ENCODE peak calls at places on chromosomes 2 and 18, in five cellular contexts. J is SHP77, S is AG04450, E is mucosa of descending colon, F is GM18507. U is an unnamed sample.

GRCh38 chr2:109238580-109238979 is 109.6 kb downstream of the SH3RF3 start:
- DNase-seq in J (no peak), S (peak), E (peak), F (peak), U (no peak)

GRCh38 chr18:26089247-26090129 is 925 bp downstream of the SS18 start:
- DNase-seq in J (no peak), S (peak), E (peak), F (no peak), U (no peak)

GRCh38 chr2:18740428-18740827 is 151.1 kb upstream of the NT5C1B start:
- DNase-seq in J (no peak), S (no peak), E (no peak), F (no peak), U (no peak)

GRCh38 chr2:239394978-239395377 is 5.8 kb downstream of the HDAC4 start:
- DNase-seq in J (no peak), S (no peak), E (no peak), F (no peak), U (no peak)

GRCh38 chr2:100422320-100422719 is 4.9 kb upstream of the CHST10 start:
- DNase-seq in J (no peak), S (no peak), E (peak), F (no peak), U (no peak)

GRCh38 chr2:161905389-161906046 is 168.5 kb downstream of the DPP4 start:
- DNase-seq in J (no peak), S (no peak), E (peak), F (no peak), U (peak)

GRCh38 chr18:58308463-58308862 is 264.4 kb downstream of the NEDD4L start:
- DNase-seq in J (no peak), S (no peak), E (no peak), F (no peak), U (no peak)

GRCh38 chr2:230130668-230131364 is 62.1 kb upstream of the SLC16A14 start:
- DNase-seq in J (no peak), S (peak), E (peak), F (no peak), U (no peak)

GRCh38 chr2:197884252-197884651 is 79.9 kb downstream of the PLCL1 start:
- DNase-seq in J (no peak), S (no peak), E (no peak), F (no peak), U (no peak)

GRCh38 chr18:78670778-78671405 is 308.7 kb upstream of the SALL3 start:
- DNase-seq in J (no peak), S (no peak), E (no peak), F (no peak), U (no peak)

GRCh38 chr2:171792922-171793580 is 101.0 kb downstream of the SLC25A12 start:
- DNase-seq in J (no peak), S (no peak), E (no peak), F (no peak), U (no peak)

GRCh38 chr2:199131256-199131655 is 326.5 kb downstream of the SATB2 start:
- DNase-seq in J (no peak), S (no peak), E (no peak), F (no peak), U (no peak)

GRCh38 chr2:188598551-188598950 is 306.9 kb downstream of the GULP1 start:
- DNase-seq in J (no peak), S (no peak), E (peak), F (no peak), U (no peak)

GRCh38 chr18:49340446-49340845 is 120.0 kb downstream of the DYM start:
- DNase-seq in J (no peak), S (no peak), E (no peak), F (no peak), U (no peak)

GRCh38 chr2:173415663-173416469 is 61.2 kb downstream of the CDCA7 start:
- DNase-seq in J (no peak), S (no peak), E (no peak), F (no peak), U (no peak)

GRCh38 chr2:131016826-131017596 is 76.2 kb downstream of the FAM168B start:
- DNase-seq in J (no peak), S (no peak), E (no peak), F (no peak), U (no peak)

GRCh38 chr2:46098606-46099005 is 198.6 kb upstream of the EPAS1 start:
- DNase-seq in J (no peak), S (peak), E (no peak), F (no peak), U (no peak)

GRCh38 chr2:34161546-34161945 is 562.4 kb upstream of the FAM98A start:
- DNase-seq in J (no peak), S (no peak), E (no peak), F (no peak), U (no peak)

GRCh38 chr2:160700415-160700814 is 206.8 kb upstream of the RBMS1 start:
- DNase-seq in J (no peak), S (no peak), E (no peak), F (no peak), U (no peak)

GRCh38 chr2:228728961-228729360 is 542.1 kb downstream of the PID1 start:
- DNase-seq in J (no peak), S (no peak), E (no peak), F (no peak), U (no peak)

GRCh38 chr18:3211236-3211992 is 8.4 kb downstream of the MYOM1 start:
- DNase-seq in J (no peak), S (no peak), E (no peak), F (no peak), U (no peak)

GRCh38 chr2:204364860-204365530 is 180.3 kb upstream of the PARD3B start:
- DNase-seq in J (no peak), S (no peak), E (no peak), F (no peak), U (no peak)

GRCh38 chr2:28976584-28976983 is 4.5 kb upstream of the TOGARAM2 start:
- DNase-seq in J (no peak), S (no peak), E (no peak), F (no peak), U (no peak)

GRCh38 chr2:233225230-233226068 is 26.0 kb upstream of the ATG16L1 start:
- DNase-seq in J (no peak), S (no peak), E (no peak), F (no peak), U (no peak)

GRCh38 chr2:1602359-1603010 is 141.8 kb downstream of the PXDN start:
- DNase-seq in J (no peak), S (no peak), E (no peak), F (no peak), U (no peak)

GRCh38 chr2:53131416-53131815 is 636.2 kb upstream of the CHAC2 start:
- DNase-seq in J (no peak), S (no peak), E (no peak), F (no peak), U (no peak)

GRCh38 chr2:26735096-26735495 is 29.0 kb upstream of the SLC35F6 start:
- DNase-seq in J (no peak), S (peak), E (no peak), F (no peak), U (no peak)

GRCh38 chr18:77818328-77818727 is 568.7 kb downstream of the GALR1 start:
- DNase-seq in J (no peak), S (no peak), E (no peak), F (no peak), U (no peak)

GRCh38 chr2:143375376-143375880 is 246.2 kb downstream of the ARHGAP15 start:
- DNase-seq in J (no peak), S (no peak), E (no peak), F (no peak), U (no peak)

GRCh38 chr18:51751901-51752300 is 554.4 kb upstream of the MEX3C start:
- DNase-seq in J (no peak), S (no peak), E (no peak), F (no peak), U (no peak)

GRCh38 chr18:68841301-68841700 is 43.4 kb downstream of the CCDC102B start:
- DNase-seq in J (no peak), S (peak), E (no peak), F (no peak), U (no peak)

GRCh38 chr2:203685789-203686433 is 20.5 kb upstream of the CD28 start:
- DNase-seq in J (no peak), S (no peak), E (no peak), F (no peak), U (no peak)

GRCh38 chr2:177432703-177433102 is 40.1 kb downstream of the AGPS start:
- DNase-seq in J (no peak), S (no peak), E (no peak), F (no peak), U (no peak)

GRCh38 chr2:189164732-189165131 is 14.8 kb downstream of the COL5A2 start:
- DNase-seq in J (no peak), S (no peak), E (no peak), F (no peak), U (no peak)

GRCh38 chr2:200379481-200380120 is 73.1 kb downstream of the SPATS2L start:
- DNase-seq in J (no peak), S (no peak), E (no peak), F (no peak), U (no peak)

GRCh38 chr2:71048096-71048495 is 20.4 kb upstream of the NAGK start:
- DNase-seq in J (no peak), S (no peak), E (no peak), F (no peak), U (no peak)

GRCh38 chr18:48475635-48476549 is 62.9 kb upstream of the CTIF start:
- DNase-seq in J (peak), S (peak), E (peak), F (peak), U (peak)

GRCh38 chr2:135072125-135072997 is 20.3 kb downstream of the RAB3GAP1 start:
- DNase-seq in J (no peak), S (no peak), E (no peak), F (no peak), U (no peak)

GRCh38 chr18:74895686-74896085 is 298.0 kb downstream of the ZNF407 start:
- DNase-seq in J (no peak), S (no peak), E (no peak), F (no peak), U (no peak)